ENCODE peak calls at places on chromosomes 2 and 18, in eight cellular contexts. S is endothelial cell of umbilical vein; W is heart right ventricle; Q is lower lobe of right lung; I is Peyer's patch; Y is CD8-positive, alpha-beta T cell; H is thyroid gland; C is mesenchymal stem cell. L is an unnamed sample. For H3K4me1, the result is how much of the 10 kb centered on the place peaks cover.

GRCh38 chr2:66851449-66851872 is 416.5 kb downstream of the MEIS1 start:
- DNase-seq in S (no peak), W (no peak), Q (no peak), I (no peak), Y (no peak), H (no peak), C (peak), L (no peak)

GRCh38 chr18:13457327-13457726 is 238.8 kb downstream of the LDLRAD4 start:
- DNase-seq in S (peak), W (no peak), Q (no peak), I (no peak), Y (no peak), H (no peak), C (no peak), L (no peak)

GRCh38 chr2:40230717-40231300 is 221.1 kb downstream of the SLC8A1 start:
- DNase-seq in S (no peak), W (no peak), Q (no peak), I (no peak), Y (no peak), H (no peak), C (no peak), L (no peak)

GRCh38 chr2:46014911-46015654 is 282.1 kb upstream of the EPAS1 start:
- DNase-seq in S (peak), W (no peak), Q (no peak), I (no peak), Y (no peak), H (peak), C (peak), L (no peak)

GRCh38 chr2:15561574-15562344 is 625 bp upstream of the NBAS start:
- DNase-seq in S (peak), W (no peak), Q (no peak), I (peak), Y (peak), H (peak), C (no peak), L (peak)

GRCh38 chr2:157891630-157892016 is 15.5 kb upstream of the ACVR1 start:
- DNase-seq in S (no peak), W (no peak), Q (no peak), I (no peak), Y (no peak), H (no peak), C (no peak), L (no peak)

GRCh38 chr2:205188516-205189138 is 493.7 kb upstream of the NRP2 start:
- DNase-seq in S (no peak), W (peak), Q (no peak), I (no peak), Y (no peak), H (peak), C (peak), L (no peak)

GRCh38 chr2:166091439-166091838 is 36.4 kb downstream of the SCN1A start:
- DNase-seq in S (no peak), W (no peak), Q (no peak), I (no peak), Y (no peak), H (no peak), C (no peak), L (no peak)

GRCh38 chr2:59900728-59901452 is 652.6 kb downstream of the BCL11A start:
- DNase-seq in S (no peak), W (no peak), Q (no peak), I (no peak), Y (no peak), H (peak), C (no peak), L (no peak)

GRCh38 chr2:120783371-120783791 is 47.7 kb downstream of the GLI2 start:
- DNase-seq in S (peak), W (no peak), Q (no peak), I (no peak), Y (no peak), H (no peak), C (peak), L (no peak)

GRCh38 chr2:119888673-119889072 is 124.2 kb upstream of the EPB41L5 start:
- DNase-seq in S (peak), W (no peak), Q (no peak), I (no peak), Y (no peak), H (no peak), C (no peak), L (no peak)

GRCh38 chr2:174337337-174338154 is 2.8 kb downstream of the SP9 start:
- DNase-seq in S (peak), W (no peak), Q (no peak), I (peak), Y (no peak), H (no peak), C (peak), L (peak)

GRCh38 chr2:142673836-142674235 is 203.6 kb upstream of the KYNU start:
- DNase-seq in S (no peak), W (no peak), Q (no peak), I (no peak), Y (no peak), H (no peak), C (no peak), L (no peak)

GRCh38 chr18:48832961-48833700 is 117.6 kb downstream of the SMAD7 start:
- DNase-seq in S (no peak), W (no peak), Q (peak), I (peak), Y (no peak), H (peak), C (peak), L (no peak)
- H3K4me1 ChIP-seq in S (under half), W (under half), Q (half or more), I (under half), Y (half or more), H (under half), C (half or more), L (half or more)

GRCh38 chr2:109229094-109229675 is 100.2 kb downstream of the SH3RF3 start:
- DNase-seq in S (no peak), W (no peak), Q (no peak), I (no peak), Y (no peak), H (no peak), C (no peak), L (no peak)
- H3K4me1 ChIP-seq in S (under half), W (under half), Q (under half), I (under half), Y (under half), H (under half), C (under half), L (under half)

GRCh38 chr18:58228176-58228575 is 184.2 kb downstream of the NEDD4L start:
- DNase-seq in S (no peak), W (peak), Q (peak), I (no peak), Y (no peak), H (peak), C (no peak), L (no peak)
- H3K4me1 ChIP-seq in S (under half), W (under half), Q (half or more), I (under half), Y (under half), H (half or more), C (under half), L (under half)

DNA sequence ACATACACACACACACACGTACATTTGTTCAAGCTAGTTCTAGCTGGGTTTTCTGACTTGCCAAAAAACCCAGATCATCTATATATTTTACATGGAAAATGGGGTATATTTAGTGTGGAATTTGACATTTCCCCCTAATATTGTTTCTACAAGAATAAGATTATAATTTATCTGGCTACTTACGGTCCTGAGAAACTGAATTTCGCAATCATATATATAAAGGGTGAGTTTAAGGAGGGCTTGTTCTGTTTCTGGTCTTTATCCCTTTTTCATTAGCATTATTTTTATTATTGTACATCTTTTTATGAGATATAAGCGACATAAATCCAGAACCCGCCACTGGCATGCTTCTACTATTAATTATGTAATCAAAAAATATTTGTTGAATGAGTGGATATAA is 528.9 kb downstream of the TMX3 start:
- DNase-seq in S (no peak), W (no peak), Q (no peak), I (no peak), Y (no peak), H (no peak), C (no peak), L (no peak)
- H3K4me1 ChIP-seq in S (under half), W (under half), Q (under half), I (under half), Y (under half), H (under half), C (under half), L (under half)